ENCODE peak calls at places on chromosomes 2 and 18, in four cellular contexts. T, B, X and K are unnamed samples.

GRCh38 chr18:37322497-37323035 is 243.0 kb downstream of the CELF4 start:
- DNase-seq in T (peak), B (no peak), X (no peak), K (peak)

GRCh38 chr2:230691005-230691647 is 21.5 kb upstream of the CAB39 start:
- DNase-seq in T (no peak), B (peak), X (no peak), K (peak)

GRCh38 chr2:202034249-202035088 is 814 bp downstream of the FZD7 start:
- DNase-seq in T (no peak), B (no peak), X (no peak), K (peak)

GRCh38 chr2:10486601-10487079 is 38.5 kb upstream of the ODC1 start:
- DNase-seq in T (peak), B (no peak), X (no peak), K (no peak)

GRCh38 chr2:212154392-212154791 is 384.2 kb downstream of the ERBB4 start:
- DNase-seq in T (no peak), B (no peak), X (no peak), K (no peak)

GRCh38 chr2:163681765-163682164 is 54.0 kb downstream of the FIGN start:
- DNase-seq in T (no peak), B (no peak), X (no peak), K (no peak)

GRCh38 chr2:120923426-120923825 is 187.8 kb downstream of the GLI2 start:
- DNase-seq in T (no peak), B (no peak), X (no peak), K (no peak)

GRCh38 chr2:72139871-72140620 is 7.6 kb downstream of the CYP26B1 start:
- DNase-seq in T (peak), B (no peak), X (no peak), K (no peak)

GRCh38 chr2:201413143-201413542 is 38.1 kb downstream of the TRAK2 start:
- DNase-seq in T (no peak), B (no peak), X (no peak), K (no peak)

GRCh38 chr18:9614401-9615279 is at the start of gene PPP4R1:
- DNase-seq in T (peak), B (no peak), X (peak), K (peak)

GRCh38 chr2:217223222-217223930 is 363.5 kb upstream of the TNP1 start:
- DNase-seq in T (no peak), B (peak), X (no peak), K (peak)

GRCh38 chr2:79259296-79259695 is 99.7 kb upstream of the REG3A start:
- DNase-seq in T (no peak), B (no peak), X (no peak), K (no peak)